ENCODE peak calls at places on chromosomes 12 and 14, in nine cellular contexts. X is adrenal gland, L is brain microvascular endothelial cell, Y is pancreas, N is GM06990, C is Peyer's patch, I is BJ, A is PC-9, V is psoas muscle. M is an unnamed sample. For H3K36me3, the result is how much of the 10 kb centered on the place peaks cover.

GRCh38 chr12:122790393-122791075 is 16.2 kb downstream of the CCDC62 start:
- DNase-seq in X (no peak), L (no peak), Y (no peak), N (no peak), C (no peak), I (no peak), A (peak), V (no peak), M (no peak)

GRCh38 chr14:56953884-56954283 is 143.6 kb upstream of the OTX2 start:
- DNase-seq in X (no peak), L (no peak), Y (no peak), N (no peak), C (no peak), I (no peak), A (no peak), V (no peak), M (no peak)

GRCh38 chr12:56574210-56574609 is 52.6 kb downstream of the RBMS2 start:
- DNase-seq in X (no peak), L (peak), Y (no peak), N (no peak), C (no peak), I (no peak), A (no peak), V (no peak), M (no peak)

GRCh38 chr14:45492876-45493275 is 239.9 kb upstream of the MIS18BP1 start:
- DNase-seq in X (no peak), L (no peak), Y (no peak), N (no peak), C (no peak), I (no peak), A (no peak), V (no peak), M (no peak)

GRCh38 chr12:442235-442884 is 17.4 kb upstream of the B4GALNT3 start:
- DNase-seq in X (peak), L (peak), Y (no peak), N (no peak), C (peak), I (no peak), A (no peak), V (no peak), M (peak)

GRCh38 chr12:119835068-119835467 is 42.1 kb downstream of the CIT start:
- DNase-seq in X (no peak), L (no peak), Y (no peak), N (no peak), C (no peak), I (no peak), A (no peak), V (no peak), M (no peak)

GRCh38 chr14:66650491-66650911 is 142.6 kb downstream of the GPHN start:
- DNase-seq in X (no peak), L (no peak), Y (no peak), N (peak), C (no peak), I (no peak), A (no peak), V (no peak), M (no peak)

GRCh38 chr14:25150934-25151790 is 101.2 kb upstream of the STXBP6 start:
- DNase-seq in X (no peak), L (peak), Y (no peak), N (peak), C (no peak), I (no peak), A (peak), V (no peak), M (peak)

GRCh38 chr12:106645465-106646330 is 62.9 kb downstream of the RFX4 start:
- DNase-seq in X (no peak), L (no peak), Y (no peak), N (no peak), C (no peak), I (no peak), A (no peak), V (no peak), M (no peak)

DNA sequence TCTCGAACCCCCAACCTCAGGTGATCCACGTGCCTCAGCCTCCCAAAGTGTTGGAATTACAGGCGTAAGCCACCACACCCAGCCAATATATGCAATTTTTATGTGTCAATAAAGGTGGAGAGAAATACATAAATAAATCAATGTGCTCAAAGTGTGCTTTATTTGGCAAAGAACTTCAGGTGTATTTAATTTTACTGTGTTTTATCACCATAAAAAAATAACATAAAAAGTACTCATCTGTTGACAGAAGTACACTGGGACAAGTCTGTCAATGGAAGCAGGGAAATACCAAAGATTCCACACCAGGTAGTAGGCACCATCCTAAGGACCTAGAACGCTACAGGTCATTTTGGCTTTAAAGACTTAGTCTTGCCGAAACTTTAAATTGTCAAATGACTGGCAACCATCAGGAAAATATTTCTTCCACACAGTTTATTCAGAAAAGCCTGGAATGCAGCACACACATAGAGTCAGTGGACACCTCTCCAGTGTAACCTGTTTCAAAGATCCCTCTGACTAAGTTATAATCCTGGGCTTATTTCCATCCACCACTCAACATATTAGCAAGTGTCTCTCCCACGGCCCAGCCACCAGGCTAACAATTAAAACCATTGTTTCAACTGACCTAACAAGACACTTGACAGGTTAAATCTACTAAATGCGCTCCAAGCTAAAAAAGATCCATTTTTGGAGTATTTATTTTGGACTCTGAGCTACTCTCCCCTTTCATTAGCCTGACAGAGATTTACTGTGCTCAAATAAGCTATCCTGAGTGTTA is 4.2 kb downstream of the ERO1A start:
- DNase-seq in X (no peak), L (no peak), Y (no peak), N (no peak), C (no peak), I (no peak), A (no peak), V (no peak), M (no peak)
- H3K4me3 ChIP-seq in X (no peak), L (no peak), Y (no peak), N (no peak), C (no peak), I (no peak), A (peak), V (no peak), M (no peak)

GRCh38 chr12:47651368-47652254 is 54.2 kb downstream of the RPAP3 start:
- DNase-seq in X (peak), L (peak), Y (peak), N (peak), C (peak), I (no peak), A (peak), V (peak), M (peak)
- TF ChIP-seq CTCF in X (peak), L (peak), Y (peak), N (peak), C (peak), I (peak), A (peak), V (peak), M (peak)

GRCh38 chr12:93429448-93429847 is 12.3 kb downstream of the UBE2N start:
- DNase-seq in X (no peak), L (no peak), Y (no peak), N (no peak), C (no peak), I (no peak), A (no peak), V (no peak), M (no peak)

GRCh38 chr12:93429852-93430251 is 11.9 kb downstream of the UBE2N start:
- DNase-seq in X (no peak), L (no peak), Y (no peak), N (no peak), C (no peak), I (no peak), A (no peak), V (no peak), M (no peak)

GRCh38 chr12:93426406-93426805 is 15.3 kb downstream of the UBE2N start:
- DNase-seq in X (no peak), L (no peak), Y (no peak), N (no peak), C (no peak), I (no peak), A (no peak), V (no peak), M (no peak)

GRCh38 chr12:93425736-93426363 is 15.9 kb downstream of the UBE2N start:
- DNase-seq in X (no peak), L (no peak), Y (no peak), N (no peak), C (no peak), I (no peak), A (no peak), V (no peak), M (no peak)

GRCh38 chr12:93427779-93428564 is 13.8 kb downstream of the UBE2N start:
- DNase-seq in X (no peak), L (no peak), Y (no peak), N (no peak), C (no peak), I (no peak), A (no peak), V (no peak), M (no peak)
- H3K36me3 ChIP-seq in X (under half), L (under half), Y (under half), N (under half), C (under half), I (under half), A (under half), V (under half), M (under half)

DNA sequence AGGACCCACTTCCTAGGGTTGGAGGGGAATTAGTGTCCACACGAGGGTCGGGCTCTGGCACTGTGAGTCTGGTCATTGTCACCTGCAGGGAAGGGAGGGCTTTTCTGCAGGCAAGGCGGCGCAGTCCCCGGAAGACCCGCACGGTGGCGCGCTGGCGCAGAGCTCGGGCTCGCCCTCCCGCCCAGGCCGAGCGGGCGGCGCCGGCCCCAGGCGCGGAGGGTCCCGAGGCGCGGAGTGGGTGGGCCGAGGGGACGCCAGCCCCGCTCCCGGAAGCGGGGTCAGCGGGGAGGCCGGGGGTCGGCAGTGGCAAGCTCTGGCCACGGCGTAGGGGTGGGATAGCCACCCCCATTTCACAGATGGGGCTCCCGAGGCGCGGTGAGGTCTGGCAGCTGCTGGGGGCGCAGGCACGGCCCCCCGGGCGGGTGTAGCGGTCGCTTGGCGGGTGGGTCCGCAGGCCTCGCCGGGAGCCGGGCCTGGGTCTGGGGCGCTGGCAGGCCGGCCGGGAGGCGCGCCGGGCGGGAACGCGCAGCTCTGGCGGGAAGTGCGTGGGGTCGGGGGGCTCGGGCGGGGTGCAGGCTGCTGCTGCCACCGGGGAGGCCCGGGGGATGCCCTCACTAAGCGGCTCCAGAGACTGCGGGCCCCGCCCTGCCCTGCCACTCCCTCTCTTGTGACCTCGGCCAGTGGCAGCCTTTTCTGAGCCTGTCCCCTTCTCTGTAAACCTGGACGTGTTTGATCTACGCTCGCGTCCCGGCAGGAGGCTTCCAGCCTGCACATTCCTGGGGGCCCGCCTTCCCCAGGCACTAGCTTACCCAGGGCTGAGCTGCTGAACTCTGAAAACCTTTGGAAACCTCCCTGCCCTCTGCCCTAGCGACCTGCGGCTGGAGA is 46.1 kb downstream of the CYP46A1 start:
- DNase-seq in X (peak), L (no peak), Y (peak), N (peak), C (peak), I (no peak), A (no peak), V (peak), M (peak)
- H3K4me3 ChIP-seq in X (peak), L (peak), Y (peak), N (no peak), C (peak), I (peak), A (no peak), V (peak), M (peak)

GRCh38 chr12:131827961-131828534 is at the start of gene MMP17:
- DNase-seq in X (no peak), L (no peak), Y (peak), N (no peak), C (peak), I (no peak), A (no peak), V (peak), M (no peak)
- TF ChIP-seq CTCF in X (no peak), L (peak), Y (no peak), N (peak), C (no peak), I (no peak), A (no peak), V (no peak), M (no peak)

GRCh38 chr12:117388865-117389508 is 27.6 kb upstream of the NOS1 start:
- DNase-seq in X (no peak), L (no peak), Y (no peak), N (no peak), C (no peak), I (no peak), A (no peak), V (no peak), M (no peak)

GRCh38 chr12:117394491-117394890 is 33.1 kb upstream of the NOS1 start:
- DNase-seq in X (no peak), L (no peak), Y (no peak), N (no peak), C (no peak), I (no peak), A (no peak), V (no peak), M (no peak)

GRCh38 chr12:117393656-117394055 is 32.2 kb upstream of the NOS1 start:
- DNase-seq in X (no peak), L (no peak), Y (no peak), N (no peak), C (no peak), I (no peak), A (no peak), V (no peak), M (no peak)

GRCh38 chr12:117387832-117388231 is 26.4 kb upstream of the NOS1 start:
- DNase-seq in X (no peak), L (no peak), Y (no peak), N (no peak), C (no peak), I (no peak), A (no peak), V (peak), M (no peak)

DNA sequence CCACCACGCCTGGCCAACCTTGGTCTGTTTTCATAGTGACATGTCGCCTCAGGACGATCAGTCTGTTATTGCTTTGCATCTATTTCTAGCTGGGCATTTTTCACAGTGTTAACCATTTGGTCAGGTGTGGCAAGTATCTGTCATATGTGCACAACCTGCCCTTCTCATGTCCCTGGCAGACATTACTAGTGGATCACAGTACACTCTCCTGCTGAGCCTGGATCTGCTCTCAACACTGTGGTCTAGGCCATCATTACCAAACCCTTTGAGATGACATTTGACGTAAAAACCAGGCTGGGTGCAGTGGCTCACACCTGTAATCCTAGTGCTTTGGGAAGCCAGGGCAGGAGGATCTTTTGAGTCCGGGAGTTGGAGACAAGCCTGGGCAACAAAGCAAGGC is 29.4 kb upstream of the NOS1 start:
- DNase-seq in X (no peak), L (no peak), Y (no peak), N (no peak), C (no peak), I (no peak), A (no peak), V (no peak), M (no peak)
- H3K36me3 ChIP-seq in X (under half), L (under half), Y (under half), N (under half), C (under half), I (under half), A (under half), V (under half), M (under half)

GRCh38 chr12:104216461-104217058 is 981 bp downstream of the TXNRD1 start:
- DNase-seq in X (no peak), L (no peak), Y (no peak), N (no peak), C (no peak), I (no peak), A (no peak), V (no peak), M (no peak)
- H3K4me3 ChIP-seq in X (peak), L (peak), Y (no peak), N (no peak), C (peak), I (no peak), A (peak), V (peak), M (no peak)

GRCh38 chr12:97132270-97132669 is 225.2 kb downstream of the NEDD1 start:
- DNase-seq in X (no peak), L (no peak), Y (no peak), N (no peak), C (no peak), I (no peak), A (no peak), V (no peak), M (no peak)

GRCh38 chr12:97140355-97140754 is 233.3 kb downstream of the NEDD1 start:
- DNase-seq in X (no peak), L (no peak), Y (no peak), N (no peak), C (no peak), I (no peak), A (no peak), V (no peak), M (no peak)

GRCh38 chr12:97131220-97131981 is 224.3 kb downstream of the NEDD1 start:
- DNase-seq in X (no peak), L (no peak), Y (no peak), N (no peak), C (no peak), I (no peak), A (no peak), V (no peak), M (no peak)

DNA sequence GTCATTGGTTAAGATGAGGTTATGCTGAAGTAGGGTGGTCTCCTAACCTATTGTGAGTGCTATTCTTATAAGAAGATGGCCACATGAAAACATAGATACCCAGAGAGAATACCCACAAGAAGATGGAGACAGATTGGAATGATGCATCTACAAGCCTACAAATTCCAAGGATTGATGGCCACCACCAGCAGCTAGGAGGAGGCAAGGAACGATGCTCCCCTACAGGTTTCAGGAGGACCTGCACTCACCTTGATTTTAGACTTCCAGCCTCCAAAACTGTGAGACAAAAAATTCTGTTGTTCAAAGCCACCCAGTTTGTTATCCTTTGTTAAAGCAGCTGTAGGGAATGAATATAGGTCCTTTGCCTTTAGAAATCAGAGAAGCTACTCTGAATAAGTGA is 227.4 kb downstream of the NEDD1 start:
- DNase-seq in X (no peak), L (no peak), Y (no peak), N (no peak), C (no peak), I (no peak), A (no peak), V (no peak), M (no peak)
- TF ChIP-seq CTCF in X (no peak), L (no peak), Y (no peak), N (no peak), C (no peak), I (no peak), A (peak), V (no peak), M (peak)

M was measured in Caco-2.